ENCODE peak calls at places on chromosomes 2 and 18, in ten cellular contexts. One of them, this sample, is unnamed.

GRCh38 chr2:151762694-151763093 is 28.4 kb upstream of the NEB start:
- DNase-seq in H7: no peak
- DNase-seq in right cardiac atrium: no peak
- DNase-seq in heart left ventricle: no peak
- DNase-seq in brain microvascular endothelial cell: no peak
- DNase-seq in stomach: no peak
- DNase-seq in sigmoid colon: no peak
- DNase-seq in dorsolateral prefrontal cortex: no peak
- DNase-seq in cardiac muscle cell: no peak
- DNase-seq in mammary epithelial cell: no peak
- DNase-seq in this sample: no peak

GRCh38 chr2:127940641-127941040 is 54.9 kb upstream of the AMMECR1L start:
- DNase-seq in H7: no peak
- DNase-seq in right cardiac atrium: no peak
- DNase-seq in heart left ventricle: no peak
- DNase-seq in brain microvascular endothelial cell: no peak
- DNase-seq in stomach: no peak
- DNase-seq in sigmoid colon: no peak
- DNase-seq in dorsolateral prefrontal cortex: no peak
- DNase-seq in cardiac muscle cell: no peak
- DNase-seq in mammary epithelial cell: no peak
- DNase-seq in this sample: no peak

GRCh38 chr2:170525566-170525900 is 189.6 kb upstream of the SP5 start:
- DNase-seq in H7: no peak
- DNase-seq in right cardiac atrium: peak; percentile 75
- DNase-seq in heart left ventricle: peak; percentile 26
- DNase-seq in brain microvascular endothelial cell: peak; percentile 98
- DNase-seq in stomach: peak; percentile 45
- DNase-seq in sigmoid colon: peak; percentile 96
- DNase-seq in dorsolateral prefrontal cortex: no peak
- DNase-seq in cardiac muscle cell: no peak
- DNase-seq in mammary epithelial cell: peak; percentile 92
- DNase-seq in this sample: peak; percentile 80

GRCh38 chr2:55779459-55780421 is 86.1 kb upstream of the PNPT1 start:
- DNase-seq in H7: no peak
- DNase-seq in right cardiac atrium: no peak
- DNase-seq in heart left ventricle: no peak
- DNase-seq in brain microvascular endothelial cell: peak; percentile 66
- DNase-seq in stomach: no peak
- DNase-seq in sigmoid colon: no peak
- DNase-seq in dorsolateral prefrontal cortex: no peak
- DNase-seq in cardiac muscle cell: no peak
- DNase-seq in mammary epithelial cell: peak; percentile 99
- DNase-seq in this sample: no peak

GRCh38 chr2:74497777-74498499 is 1.5 kb downstream of the LBX2 start:
- DNase-seq in H7: peak; percentile 84
- DNase-seq in right cardiac atrium: peak; percentile 63
- DNase-seq in heart left ventricle: peak; percentile 30
- DNase-seq in brain microvascular endothelial cell: no peak
- DNase-seq in stomach: peak; percentile 34
- DNase-seq in sigmoid colon: no peak
- DNase-seq in dorsolateral prefrontal cortex: no peak
- DNase-seq in cardiac muscle cell: peak; percentile 27
- DNase-seq in mammary epithelial cell: no peak
- DNase-seq in this sample: no peak

GRCh38 chr2:158325031-158325781 is 131.3 kb downstream of the CCDC148 start:
- DNase-seq in H7: no peak
- DNase-seq in right cardiac atrium: no peak
- DNase-seq in heart left ventricle: no peak
- DNase-seq in brain microvascular endothelial cell: peak; percentile 54
- DNase-seq in stomach: no peak
- DNase-seq in sigmoid colon: no peak
- DNase-seq in dorsolateral prefrontal cortex: no peak
- DNase-seq in cardiac muscle cell: no peak
- DNase-seq in mammary epithelial cell: peak; percentile 72
- DNase-seq in this sample: no peak

GRCh38 chr2:12064153-12064552 is 317.7 kb downstream of the LPIN1 start:
- DNase-seq in H7: peak; percentile 74
- DNase-seq in right cardiac atrium: no peak
- DNase-seq in heart left ventricle: no peak
- DNase-seq in brain microvascular endothelial cell: no peak
- DNase-seq in stomach: no peak
- DNase-seq in sigmoid colon: no peak
- DNase-seq in dorsolateral prefrontal cortex: no peak
- DNase-seq in cardiac muscle cell: peak; percentile 79
- DNase-seq in mammary epithelial cell: no peak
- DNase-seq in this sample: no peak

GRCh38 chr2:156470975-156471583 is 34.9 kb downstream of the GPD2 start:
- DNase-seq in H7: no peak
- DNase-seq in right cardiac atrium: no peak
- DNase-seq in heart left ventricle: no peak
- DNase-seq in brain microvascular endothelial cell: no peak
- DNase-seq in stomach: no peak
- DNase-seq in sigmoid colon: no peak
- DNase-seq in dorsolateral prefrontal cortex: no peak
- DNase-seq in cardiac muscle cell: no peak
- DNase-seq in mammary epithelial cell: no peak
- DNase-seq in this sample: no peak

GRCh38 chr18:5895886-5896740 is 791 bp upstream of the TMEM200C start:
- DNase-seq in H7: peak; percentile 82
- DNase-seq in right cardiac atrium: peak; percentile 81
- DNase-seq in heart left ventricle: peak; percentile 22
- DNase-seq in brain microvascular endothelial cell: no peak
- DNase-seq in stomach: no peak
- DNase-seq in sigmoid colon: peak; percentile 74
- DNase-seq in dorsolateral prefrontal cortex: no peak
- DNase-seq in cardiac muscle cell: peak; percentile 81
- DNase-seq in mammary epithelial cell: no peak
- DNase-seq in this sample: peak; percentile 51

GRCh38 chr18:5892772-5893431 is 2.4 kb downstream of the TMEM200C start:
- DNase-seq in H7: no peak
- DNase-seq in right cardiac atrium: no peak
- DNase-seq in heart left ventricle: no peak
- DNase-seq in brain microvascular endothelial cell: no peak
- DNase-seq in stomach: no peak
- DNase-seq in sigmoid colon: no peak
- DNase-seq in dorsolateral prefrontal cortex: no peak
- DNase-seq in cardiac muscle cell: no peak
- DNase-seq in mammary epithelial cell: no peak
- DNase-seq in this sample: no peak

GRCh38 chr18:5894613-5895299 is 566 bp downstream of the TMEM200C start:
- DNase-seq in H7: peak; percentile 84
- DNase-seq in right cardiac atrium: peak; percentile 61
- DNase-seq in heart left ventricle: no peak
- DNase-seq in brain microvascular endothelial cell: no peak
- DNase-seq in stomach: no peak
- DNase-seq in sigmoid colon: peak; percentile 59
- DNase-seq in dorsolateral prefrontal cortex: no peak
- DNase-seq in cardiac muscle cell: peak; percentile 51
- DNase-seq in mammary epithelial cell: no peak
- DNase-seq in this sample: peak; percentile 46

GRCh38 chr18:5895300-5895885 is at the start of gene TMEM200C:
- DNase-seq in H7: peak; percentile 92
- DNase-seq in right cardiac atrium: peak; percentile 68
- DNase-seq in heart left ventricle: no peak
- DNase-seq in brain microvascular endothelial cell: no peak
- DNase-seq in stomach: no peak
- DNase-seq in sigmoid colon: peak; percentile 66
- DNase-seq in dorsolateral prefrontal cortex: no peak
- DNase-seq in cardiac muscle cell: peak; percentile 83
- DNase-seq in mammary epithelial cell: no peak
- DNase-seq in this sample: peak; percentile 57

GRCh38 chr18:5894215-5894612 is 1.1 kb downstream of the TMEM200C start:
- DNase-seq in H7: no peak
- DNase-seq in right cardiac atrium: no peak
- DNase-seq in heart left ventricle: no peak
- DNase-seq in brain microvascular endothelial cell: no peak
- DNase-seq in stomach: no peak
- DNase-seq in sigmoid colon: no peak
- DNase-seq in dorsolateral prefrontal cortex: no peak
- DNase-seq in cardiac muscle cell: no peak
- DNase-seq in mammary epithelial cell: no peak
- DNase-seq in this sample: no peak
- H3K27me3 ChIP-seq in H7: peaks cover 44% of the 10 kb centered on the region
- H3K27me3 ChIP-seq in right cardiac atrium: no peaks in the 10 kb centered on the region
- H3K27me3 ChIP-seq in heart left ventricle: peaks cover 21% of the 10 kb centered on the region
- H3K27me3 ChIP-seq in brain microvascular endothelial cell: peaks cover 34% of the 10 kb centered on the region
- H3K27me3 ChIP-seq in stomach: peaks cover 36% of the 10 kb centered on the region
- H3K27me3 ChIP-seq in sigmoid colon: peaks cover 92% of the 10 kb centered on the region
- H3K27me3 ChIP-seq in dorsolateral prefrontal cortex: peaks cover 17% of the 10 kb centered on the region
- H3K27me3 ChIP-seq in cardiac muscle cell: no peaks in the 10 kb centered on the region
- H3K27me3 ChIP-seq in mammary epithelial cell: peaks cover 26% of the 10 kb centered on the region
- H3K27me3 ChIP-seq in this sample: no peaks in the 10 kb centered on the region

GRCh38 chr2:95203911-95204310 is 3.4 kb upstream of the ZNF892 start:
- DNase-seq in H7: no peak
- DNase-seq in right cardiac atrium: no peak
- DNase-seq in heart left ventricle: no peak
- DNase-seq in brain microvascular endothelial cell: no peak
- DNase-seq in stomach: no peak
- DNase-seq in sigmoid colon: no peak
- DNase-seq in dorsolateral prefrontal cortex: no peak
- DNase-seq in cardiac muscle cell: no peak
- DNase-seq in mammary epithelial cell: no peak
- DNase-seq in this sample: no peak

GRCh38 chr2:95204396-95204795 is 2.9 kb upstream of the ZNF892 start:
- DNase-seq in H7: no peak
- DNase-seq in right cardiac atrium: no peak
- DNase-seq in heart left ventricle: no peak
- DNase-seq in brain microvascular endothelial cell: no peak
- DNase-seq in stomach: no peak
- DNase-seq in sigmoid colon: no peak
- DNase-seq in dorsolateral prefrontal cortex: no peak
- DNase-seq in cardiac muscle cell: no peak
- DNase-seq in mammary epithelial cell: no peak
- DNase-seq in this sample: no peak

GRCh38 chr2:95206086-95206485 is 1.2 kb upstream of the ZNF892 start:
- DNase-seq in H7: peak; percentile 34
- DNase-seq in right cardiac atrium: no peak
- DNase-seq in heart left ventricle: no peak
- DNase-seq in brain microvascular endothelial cell: no peak
- DNase-seq in stomach: no peak
- DNase-seq in sigmoid colon: no peak
- DNase-seq in dorsolateral prefrontal cortex: no peak
- DNase-seq in cardiac muscle cell: peak; percentile 3
- DNase-seq in mammary epithelial cell: no peak
- DNase-seq in this sample: no peak

GRCh38 chr2:95207111-95207961 is at the start of gene ZNF892:
- DNase-seq in H7: peak; percentile 95
- DNase-seq in right cardiac atrium: peak; percentile 96
- DNase-seq in heart left ventricle: peak; percentile 92
- DNase-seq in brain microvascular endothelial cell: peak; percentile 86
- DNase-seq in stomach: peak; percentile 92
- DNase-seq in sigmoid colon: peak; percentile 95
- DNase-seq in dorsolateral prefrontal cortex: peak; percentile 87
- DNase-seq in cardiac muscle cell: peak; percentile 95
- DNase-seq in mammary epithelial cell: peak; percentile 96
- DNase-seq in this sample: peak; percentile 96

DNA sequence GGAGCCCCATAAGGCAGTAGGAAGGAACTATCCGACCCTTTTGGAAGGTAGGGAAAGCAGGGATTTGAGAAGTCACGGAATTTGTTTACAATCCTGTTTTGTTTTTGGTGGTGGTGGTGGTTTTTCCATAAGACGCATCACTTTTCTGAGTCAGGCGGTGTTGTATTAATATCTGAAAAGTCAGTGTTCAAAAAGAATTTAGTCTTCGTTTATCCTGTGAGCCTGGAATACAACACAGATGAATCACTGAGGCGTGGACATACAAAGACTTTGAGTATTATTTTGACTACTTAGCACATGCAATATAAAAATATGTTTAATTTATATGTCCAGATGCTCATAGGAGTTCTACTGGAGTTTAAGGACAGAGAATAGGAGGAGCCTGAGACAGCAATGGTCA is 780 bp downstream of the ZNF892 start:
- DNase-seq in H7: no peak
- DNase-seq in right cardiac atrium: no peak
- DNase-seq in heart left ventricle: no peak
- DNase-seq in brain microvascular endothelial cell: peak; percentile 4
- DNase-seq in stomach: no peak
- DNase-seq in sigmoid colon: no peak
- DNase-seq in dorsolateral prefrontal cortex: no peak
- DNase-seq in cardiac muscle cell: no peak
- DNase-seq in mammary epithelial cell: peak; percentile 61
- DNase-seq in this sample: no peak
- H3K4me3 ChIP-seq in H7: peak overlapping the region; percentile 69
- H3K4me3 ChIP-seq in right cardiac atrium: peak overlapping the region; percentile 60
- H3K4me3 ChIP-seq in heart left ventricle: peak overlapping the region; percentile 87
- H3K4me3 ChIP-seq in brain microvascular endothelial cell: peak overlapping the region; percentile 80
- H3K4me3 ChIP-seq in stomach: peak overlapping the region; percentile 63
- H3K4me3 ChIP-seq in sigmoid colon: peak overlapping the region; percentile 75
- H3K4me3 ChIP-seq in dorsolateral prefrontal cortex: peak overlapping the region; percentile 97
- H3K4me3 ChIP-seq in cardiac muscle cell: peak overlapping the region; percentile 71
- H3K4me3 ChIP-seq in mammary epithelial cell: peak overlapping the region; percentile 73
- H3K4me3 ChIP-seq in this sample: peak overlapping the region; percentile 85

GRCh38 chr18:365651-366050 is 97.8 kb upstream of the THOC1 start:
- DNase-seq in H7: no peak
- DNase-seq in right cardiac atrium: no peak
- DNase-seq in heart left ventricle: no peak
- DNase-seq in brain microvascular endothelial cell: no peak
- DNase-seq in stomach: no peak
- DNase-seq in sigmoid colon: no peak
- DNase-seq in dorsolateral prefrontal cortex: no peak
- DNase-seq in cardiac muscle cell: no peak
- DNase-seq in mammary epithelial cell: no peak
- DNase-seq in this sample: no peak
- H3K27me3 ChIP-seq in H7: no peaks in the 10 kb centered on the region
- H3K27me3 ChIP-seq in right cardiac atrium: no peaks in the 10 kb centered on the region
- H3K27me3 ChIP-seq in heart left ventricle: no peaks in the 10 kb centered on the region
- H3K27me3 ChIP-seq in brain microvascular endothelial cell: no peaks in the 10 kb centered on the region
- H3K27me3 ChIP-seq in stomach: no peaks in the 10 kb centered on the region
- H3K27me3 ChIP-seq in sigmoid colon: no peaks in the 10 kb centered on the region
- H3K27me3 ChIP-seq in dorsolateral prefrontal cortex: no peaks in the 10 kb centered on the region
- H3K27me3 ChIP-seq in cardiac muscle cell: no peaks in the 10 kb centered on the region
- H3K27me3 ChIP-seq in mammary epithelial cell: no peaks in the 10 kb centered on the region
- H3K27me3 ChIP-seq in this sample: no peaks in the 10 kb centered on the region

GRCh38 chr2:217643814-217644301 is 358.9 kb downstream of the TNS1 start:
- DNase-seq in H7: no peak
- DNase-seq in right cardiac atrium: no peak
- DNase-seq in heart left ventricle: no peak
- DNase-seq in brain microvascular endothelial cell: no peak
- DNase-seq in stomach: no peak
- DNase-seq in sigmoid colon: no peak
- DNase-seq in dorsolateral prefrontal cortex: no peak
- DNase-seq in cardiac muscle cell: peak; percentile 87
- DNase-seq in mammary epithelial cell: no peak
- DNase-seq in this sample: peak; percentile 32

GRCh38 chr2:217645891-217646290 is 356.9 kb downstream of the TNS1 start:
- DNase-seq in H7: no peak
- DNase-seq in right cardiac atrium: no peak
- DNase-seq in heart left ventricle: no peak
- DNase-seq in brain microvascular endothelial cell: no peak
- DNase-seq in stomach: no peak
- DNase-seq in sigmoid colon: no peak
- DNase-seq in dorsolateral prefrontal cortex: no peak
- DNase-seq in cardiac muscle cell: no peak
- DNase-seq in mammary epithelial cell: peak; percentile 46
- DNase-seq in this sample: no peak

GRCh38 chr2:217650229-217650628 is 352.6 kb downstream of the TNS1 start:
- DNase-seq in H7: peak; percentile 11
- DNase-seq in right cardiac atrium: no peak
- DNase-seq in heart left ventricle: no peak
- DNase-seq in brain microvascular endothelial cell: no peak
- DNase-seq in stomach: no peak
- DNase-seq in sigmoid colon: no peak
- DNase-seq in dorsolateral prefrontal cortex: no peak
- DNase-seq in cardiac muscle cell: no peak
- DNase-seq in mammary epithelial cell: peak; percentile 22
- DNase-seq in this sample: no peak

GRCh38 chr2:217647925-217648324 is 354.9 kb downstream of the TNS1 start:
- DNase-seq in H7: no peak
- DNase-seq in right cardiac atrium: no peak
- DNase-seq in heart left ventricle: no peak
- DNase-seq in brain microvascular endothelial cell: no peak
- DNase-seq in stomach: no peak
- DNase-seq in sigmoid colon: no peak
- DNase-seq in dorsolateral prefrontal cortex: no peak
- DNase-seq in cardiac muscle cell: no peak
- DNase-seq in mammary epithelial cell: no peak
- DNase-seq in this sample: no peak

DNA sequence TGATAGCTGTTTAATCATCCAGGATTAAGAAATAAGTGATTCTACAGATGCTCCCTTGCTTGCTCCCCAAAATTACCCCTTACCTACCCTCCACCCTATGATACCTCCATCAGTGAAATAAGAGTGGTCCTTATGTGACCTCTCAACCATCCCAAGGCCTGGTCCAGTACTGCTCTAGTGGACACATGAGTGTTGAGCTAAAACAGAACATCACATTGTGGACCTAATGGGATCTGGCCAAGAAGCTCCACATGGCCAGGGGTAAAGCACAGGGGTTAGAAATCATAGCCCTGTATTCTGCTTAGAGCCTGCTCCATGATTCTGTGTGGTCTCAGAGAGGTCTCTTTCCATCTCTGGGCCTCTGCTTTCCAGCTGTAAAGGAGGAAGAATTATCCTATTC is 355.6 kb downstream of the TNS1 start:
- DNase-seq in H7: no peak
- DNase-seq in right cardiac atrium: no peak
- DNase-seq in heart left ventricle: no peak
- DNase-seq in brain microvascular endothelial cell: no peak
- DNase-seq in stomach: no peak
- DNase-seq in sigmoid colon: no peak
- DNase-seq in dorsolateral prefrontal cortex: no peak
- DNase-seq in cardiac muscle cell: no peak
- DNase-seq in mammary epithelial cell: no peak
- DNase-seq in this sample: no peak
- H3K4me3 ChIP-seq in H7: no peak overlapping the region
- H3K4me3 ChIP-seq in right cardiac atrium: no peak overlapping the region
- H3K4me3 ChIP-seq in heart left ventricle: no peak overlapping the region
- H3K4me3 ChIP-seq in brain microvascular endothelial cell: no peak overlapping the region
- H3K4me3 ChIP-seq in stomach: no peak overlapping the region
- H3K4me3 ChIP-seq in sigmoid colon: no peak overlapping the region
- H3K4me3 ChIP-seq in dorsolateral prefrontal cortex: no peak overlapping the region
- H3K4me3 ChIP-seq in cardiac muscle cell: no peak overlapping the region
- H3K4me3 ChIP-seq in mammary epithelial cell: no peak overlapping the region
- H3K4me3 ChIP-seq in this sample: no peak overlapping the region

This sample was measured in testis.